ENCODE peak calls at places on chromosomes 3 and 15, in seven cellular contexts. T, Z, W, E, A, K and U are unnamed samples.

GRCh38 chr3:86225461-86225860 is 765.5 kb downstream of the VGLL3 start:
- DNase-seq in A (no peak), T (no peak), W (no peak), K (no peak), Z (no peak), E (no peak), U (no peak)

GRCh38 chr3:49134471-49135265 is 1.8 kb upstream of the LAMB2 start:
- DNase-seq in K (no peak), Z (no peak), W (no peak), E (no peak), T (no peak), A (peak; percentile 24), U (no peak)

GRCh38 chr3:129346690-129347440 is 68.2 kb downstream of the HMCES start:
- DNase-seq in K (no peak), A (no peak), T (no peak), Z (no peak), E (no peak), W (no peak), U (no peak)

GRCh38 chr15:86915811-86916331 is 836.2 kb downstream of the AGBL1 start:
- DNase-seq in W (peak; percentile 69), E (peak; percentile 16), Z (no peak), A (peak; percentile 22), T (no peak), K (peak; percentile 47), U (no peak)

GRCh38 chr3:94114667-94115066 is 51.8 kb downstream of the NSUN3 start:
- DNase-seq in W (no peak), T (no peak), Z (no peak), A (no peak), E (no peak), K (no peak), U (no peak)

GRCh38 chr3:158748237-158748828 is 16.1 kb upstream of the RARRES1 start:
- DNase-seq in Z (no peak), E (peak; percentile 22), T (no peak), K (no peak), A (no peak), W (no peak), U (peak; percentile 88)

GRCh38 chr3:88058322-88058592 is 548 bp downstream of the CGGBP1 start:
- DNase-seq in K (peak; percentile 13), Z (no peak), E (no peak), A (peak; percentile 22), T (no peak), W (no peak), U (no peak)

GRCh38 chr3:127038476-127038875 is 55.6 kb downstream of the PLXNA1 start:
- DNase-seq in Z (peak; percentile 26), W (no peak), E (no peak), T (no peak), K (no peak), A (no peak), U (no peak)

GRCh38 chr15:29822685-29823459 is 604 bp upstream of the TJP1 start:
- DNase-seq in K (peak; percentile 65), E (peak; percentile 82), T (peak; percentile 65), Z (peak; percentile 78), W (no peak), A (no peak), U (peak; percentile 95)

DNA sequence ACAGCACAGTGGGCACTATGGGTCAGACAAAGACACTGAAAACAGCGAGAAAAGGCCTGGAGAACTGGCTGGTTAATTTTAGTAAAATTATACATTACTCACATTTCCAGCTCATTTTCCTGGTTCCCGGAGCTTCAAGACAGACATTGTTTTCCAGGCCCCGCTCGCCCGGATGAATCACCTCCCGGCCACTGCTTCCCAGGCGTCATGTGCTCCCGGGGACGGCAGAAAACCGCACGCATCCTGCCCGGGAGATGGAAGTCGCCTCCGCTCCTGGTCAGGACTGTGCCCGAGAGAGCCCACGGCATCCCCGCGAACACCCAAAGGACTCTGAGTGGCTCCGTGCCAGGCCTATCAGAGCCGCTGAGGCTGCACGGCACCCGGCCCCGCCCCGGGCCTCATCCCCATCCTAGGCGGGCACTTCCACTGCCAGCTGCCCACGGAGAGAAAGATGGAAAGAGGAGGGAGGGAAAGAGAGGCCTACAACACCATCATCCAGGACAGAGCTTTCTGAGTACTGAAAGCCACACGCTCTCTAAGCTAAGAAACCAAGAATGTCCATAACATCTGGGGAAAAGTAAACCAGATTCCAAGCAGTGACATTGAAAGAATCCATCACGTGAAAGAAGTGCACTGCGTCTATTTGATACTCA is 75.1 kb downstream of the VGLL4 start:
- DNase-seq in A (no peak), W (no peak), T (peak; percentile 81), Z (no peak), E (peak; percentile 39), K (peak; percentile 78), U (peak; percentile 96)
- TF ChIP-seq POLR2A in A (no peak), W (no peak), T (no peak), Z (no peak), E (no peak), K (no peak), U (no peak)

GRCh38 chr3:53821631-53822068 is 24.6 kb downstream of the CHDH start:
- DNase-seq in T (no peak), Z (no peak), K (no peak), E (peak; percentile 42), W (no peak), A (no peak), U (no peak)

GRCh38 chr3:53823956-53824320 is 22.3 kb downstream of the CHDH start:
- DNase-seq in K (no peak), Z (no peak), A (no peak), T (no peak), W (no peak), E (no peak), U (no peak)

GRCh38 chr3:53824795-53825194 is 21.4 kb downstream of the CHDH start:
- DNase-seq in Z (no peak), T (no peak), W (no peak), E (no peak), A (no peak), K (no peak), U (no peak)

GRCh38 chr3:53822331-53822741 is 23.9 kb downstream of the CHDH start:
- DNase-seq in E (no peak), T (no peak), A (no peak), K (no peak), Z (no peak), W (no peak), U (peak; percentile 63)

DNA sequence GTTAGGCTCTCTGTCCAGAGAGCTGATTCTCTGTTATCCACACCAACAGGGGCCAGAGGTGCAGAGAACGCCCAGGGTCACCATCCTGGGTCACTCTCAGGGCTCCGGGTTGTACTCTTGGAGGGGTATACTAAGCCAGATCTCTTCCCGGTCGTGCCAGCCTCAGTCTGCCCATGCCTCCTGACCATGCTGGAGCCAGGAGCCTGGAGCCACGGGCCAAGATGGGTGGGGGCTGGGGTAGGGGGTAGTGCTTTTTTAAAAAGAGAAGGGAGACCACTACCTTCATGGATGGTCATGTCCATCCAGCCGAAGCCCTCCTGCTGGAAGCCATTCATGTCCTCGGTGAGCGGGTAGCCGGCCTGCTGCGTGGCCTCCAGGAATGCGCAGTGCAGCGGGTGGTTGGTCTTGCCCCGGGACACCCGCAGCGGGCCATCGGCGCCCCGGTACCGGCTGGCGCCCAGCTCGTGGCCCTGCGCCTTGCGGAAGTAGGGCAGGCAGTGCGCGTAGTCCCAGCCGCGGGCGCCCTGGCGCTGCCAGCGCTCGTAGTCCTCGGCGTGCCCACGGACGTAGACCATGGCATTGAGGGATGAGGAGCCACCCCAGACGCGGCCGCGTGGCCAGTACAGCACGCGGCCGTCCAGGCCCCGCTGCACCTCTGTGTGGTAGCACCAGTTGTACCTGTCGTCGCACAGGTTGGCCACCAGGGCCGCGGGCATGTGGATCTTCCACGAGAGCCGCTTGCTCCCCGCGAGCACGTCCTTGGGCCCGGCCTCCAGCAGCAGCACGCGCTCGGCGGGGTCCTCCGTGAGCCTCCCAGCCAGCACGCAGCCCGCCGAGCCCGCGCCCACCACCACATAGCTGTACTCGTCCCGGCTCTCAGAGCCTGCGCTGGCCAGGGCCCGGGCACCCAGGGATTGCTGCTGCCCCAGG is 22.9 kb downstream of the CHDH start:
- DNase-seq in W (no peak), A (no peak), E (no peak), T (no peak), K (no peak), Z (no peak), U (no peak)
- TF ChIP-seq CTCF in W (no peak), A (no peak), E (no peak), T (no peak), K (no peak), Z (no peak), U (no peak)

DNA sequence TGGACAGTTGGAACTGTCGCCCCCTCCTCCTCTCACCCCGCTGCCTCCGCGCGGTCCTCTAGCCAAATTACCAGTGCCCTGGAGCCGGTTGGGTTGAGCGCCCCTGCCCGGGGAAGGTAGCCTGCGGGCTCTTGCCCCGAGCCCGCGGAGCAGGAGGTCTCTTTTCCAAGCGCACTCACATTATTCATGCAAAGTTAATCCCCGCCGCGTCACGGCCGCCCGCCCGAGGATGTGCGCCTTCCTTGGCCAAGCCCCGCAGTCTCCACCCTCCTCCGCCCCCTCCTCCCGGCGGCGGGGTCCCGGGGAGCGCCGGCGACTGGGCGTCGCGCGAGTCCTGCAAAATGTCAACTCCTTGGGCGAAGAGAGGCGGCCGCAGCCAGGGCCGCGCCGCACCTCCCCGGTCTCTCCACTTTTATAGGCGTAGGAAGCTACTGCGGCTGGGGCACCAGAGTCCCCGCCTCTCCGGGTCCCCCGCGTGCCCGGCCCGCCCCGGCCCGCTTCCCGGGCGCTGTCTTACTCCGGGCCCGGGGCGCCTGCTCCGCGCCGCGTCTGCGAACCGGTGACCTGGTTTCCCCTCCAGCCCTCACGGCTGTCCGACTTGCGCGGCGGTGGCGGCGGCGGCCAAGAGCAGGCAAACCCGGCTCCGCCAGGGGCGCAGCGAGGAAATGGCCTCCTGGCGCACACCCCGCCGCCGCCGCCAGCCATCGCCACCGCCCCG is at the start of gene THRB:
- DNase-seq in Z (peak; percentile 83), E (peak; percentile 75), T (peak; percentile 39), A (peak; percentile 85), W (no peak), K (peak; percentile 68), U (peak; percentile 95)
- TF ChIP-seq POLR2A in Z (peak; percentile 67), E (peak; percentile 68), T (no peak), A (peak; percentile 43), W (no peak), K (no peak), U (peak; percentile 45)

DNA sequence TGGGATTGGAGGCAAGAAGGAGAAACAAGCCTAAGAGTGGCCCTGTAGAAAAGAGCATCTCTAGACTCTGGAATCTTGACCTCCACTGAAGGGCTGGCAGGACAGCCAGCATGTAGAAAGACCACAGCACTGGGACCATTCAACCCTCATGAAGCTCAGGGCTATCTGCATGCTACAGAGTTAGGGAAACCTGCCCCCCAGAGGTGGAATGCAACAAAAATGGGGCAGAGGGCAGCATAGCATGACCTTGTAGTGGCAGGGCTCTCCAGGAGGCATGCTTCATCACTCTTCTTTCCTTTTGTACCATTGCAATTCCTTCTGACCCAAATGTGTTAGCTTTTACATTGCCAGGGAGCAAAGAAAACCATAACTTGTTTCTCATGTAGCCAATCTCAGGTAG is 445.4 kb downstream of the EPHB1 start:
- DNase-seq in W (peak; percentile 31), T (no peak), A (no peak), K (no peak), E (no peak), Z (no peak), U (no peak)
- TF ChIP-seq CTCF in W (peak; percentile 25), T (no peak), A (peak; percentile 31), K (no peak), E (no peak), Z (no peak), U (no peak)

GRCh38 chr15:74382004-74382816 is 14.8 kb upstream of the CYP11A1 start:
- DNase-seq in W (peak; percentile 85), K (peak; percentile 87), Z (peak; percentile 88), A (peak; percentile 90), T (peak; percentile 90), E (peak; percentile 82), U (peak; percentile 65)
- TF ChIP-seq POLR2A in W (no peak), K (no peak), Z (no peak), A (no peak), T (peak; percentile 22), E (no peak), U (no peak)